ENCODE peak calls at places on chromosomes 12 and 14, in four cellular contexts. B, H, F and M are unnamed samples.

GRCh38 chr14:34374998-34375740 is 86.9 kb downstream of the SPTSSA start:
- DNase-seq in B (no peak), F (no peak), H (no peak), M (no peak)

GRCh38 chr14:72965249-72965648 is 39.0 kb downstream of the DCAF4 start:
- DNase-seq in H (peak), B (no peak), F (peak), M (no peak)

GRCh38 chr14:91354979-91355685 is 62.5 kb downstream of the CCDC88C start:
- DNase-seq in F (peak), B (no peak), H (no peak), M (no peak)

GRCh38 chr14:77151245-77151644 is 9.7 kb upstream of the ZDHHC22 start:
- DNase-seq in F (peak), H (peak), B (no peak), M (no peak)

GRCh38 chr14:102215071-102215470 is 75.4 kb downstream of the WDR20 start:
- DNase-seq in B (no peak), H (no peak), F (no peak), M (no peak)

GRCh38 chr12:113092478-113093408 is 36.2 kb downstream of the DTX1 start:
- DNase-seq in H (peak), B (no peak), F (peak), M (no peak)

GRCh38 chr14:69261761-69262331 is 1.9 kb downstream of the GALNT16 start:
- DNase-seq in B (no peak), H (peak), F (no peak), M (no peak)

GRCh38 chr14:57259672-57260071 is 9.0 kb downstream of the EXOC5 start:
- DNase-seq in H (no peak), B (no peak), F (no peak), M (no peak)

GRCh38 chr12:13799574-13799973 is 181.8 kb downstream of the GRIN2B start:
- DNase-seq in B (no peak), H (no peak), F (no peak), M (no peak)

GRCh38 chr12:122135437-122136031 is 38.5 kb downstream of the IL31 start:
- DNase-seq in F (no peak), B (no peak), H (no peak), M (no peak)

GRCh38 chr14:77023001-77023996 is 5.2 kb downstream of the IRF2BPL start:
- DNase-seq in B (no peak), H (peak), F (no peak), M (no peak)

GRCh38 chr12:34108405-34108803 is 86.1 kb downstream of the ALG10 start:
- DNase-seq in B (no peak), H (no peak), F (no peak), M (no peak)

GRCh38 chr14:58270628-58271027 is 26.0 kb downstream of the PSMA3 start:
- DNase-seq in H (no peak), F (no peak), B (no peak), M (no peak)

GRCh38 chr14:100888789-100889315 is 14.7 kb downstream of the RTL1 start:
- DNase-seq in F (no peak), B (no peak), H (no peak), M (no peak)

GRCh38 chr12:121110211-121110940 is 22.3 kb upstream of the P2RX7 start:
- DNase-seq in F (peak), H (peak), B (peak), M (peak)

GRCh38 chr12:131946757-131947156 is 3.0 kb upstream of the EP400 start:
- DNase-seq in B (no peak), F (no peak), H (no peak), M (no peak)

GRCh38 chr12:27861428-27862167 is 81.6 kb upstream of the MANSC4 start:
- DNase-seq in H (no peak), F (no peak), B (peak), M (no peak)

GRCh38 chr14:49653508-49653907 is 18.5 kb upstream of the DNAAF2 start:
- DNase-seq in B (no peak), F (no peak), H (no peak), M (no peak)

GRCh38 chr14:68986926-68987652 is 8.0 kb upstream of the ACTN1 start:
- DNase-seq in F (no peak), B (no peak), H (no peak), M (no peak)

GRCh38 chr12:64180951-64181350 is 41.1 kb downstream of the KICS2 start:
- DNase-seq in F (no peak), H (peak), B (no peak), M (no peak)

GRCh38 chr14:70239802-70240201 is 51.1 kb upstream of the SLC8A3 start:
- DNase-seq in F (no peak), H (no peak), B (peak), M (no peak)

GRCh38 chr12:126545411-126545810 is 1480.2 kb downstream of the AACS start:
- DNase-seq in F (no peak), B (no peak), H (peak), M (no peak)

GRCh38 chr14:67487937-67488893 is at the start of gene TMEM229B:
- DNase-seq in H (no peak), B (peak), F (no peak), M (peak)

GRCh38 chr12:50505945-50506344 is 1.2 kb downstream of the DIP2B start:
- DNase-seq in B (no peak), H (no peak), F (no peak), M (peak)

GRCh38 chr12:46926536-46926935 is 100.7 kb upstream of the SLC38A4 start:
- DNase-seq in F (no peak), B (no peak), H (no peak), M (no peak)

GRCh38 chr14:26622611-26623010 is 24.8 kb upstream of the NOVA1 start:
- DNase-seq in B (no peak), F (no peak), H (no peak), M (no peak)

GRCh38 chr12:47651368-47652254 is 54.2 kb downstream of the RPAP3 start:
- DNase-seq in H (peak), B (peak), F (no peak), M (peak)

GRCh38 chr14:64696355-64696844 is 7.8 kb upstream of the PLEKHG3 start:
- DNase-seq in F (no peak), H (no peak), B (no peak), M (no peak)

GRCh38 chr14:72928872-72929271 is 2.6 kb downstream of the DCAF4 start:
- DNase-seq in B (no peak), F (no peak), H (no peak), M (no peak)

GRCh38 chr12:95796982-95797289 is 6.4 kb upstream of the NTN4 start:
- DNase-seq in F (no peak), H (peak), B (no peak), M (no peak)

GRCh38 chr14:92687681-92688433 is 60.6 kb downstream of the LGMN start:
- DNase-seq in F (no peak), H (no peak), B (no peak), M (no peak)

GRCh38 chr12:53205747-53206146 is 1.3 kb downstream of the ITGB7 start:
- DNase-seq in H (no peak), F (no peak), B (peak), M (peak)

GRCh38 chr12:34402228-34402898 is 380.1 kb downstream of the ALG10 start:
- DNase-seq in B (no peak), H (no peak), F (peak), M (no peak)

GRCh38 chr12:21219206-21219605 is 88.2 kb downstream of the SLCO1B1 start:
- DNase-seq in B (no peak), H (no peak), F (no peak), M (no peak)

GRCh38 chr12:29428630-29429029 is 47.7 kb upstream of the ERGIC2 start:
- DNase-seq in B (peak), F (no peak), H (peak), M (peak)

GRCh38 chr12:92059976-92060375 is 85.7 kb downstream of the BTG1 start:
- DNase-seq in F (no peak), B (no peak), H (no peak), M (no peak)

GRCh38 chr14:64770751-64771150 is 66.5 kb downstream of the PLEKHG3 start:
- DNase-seq in H (no peak), B (no peak), F (no peak), M (no peak)

DNA sequence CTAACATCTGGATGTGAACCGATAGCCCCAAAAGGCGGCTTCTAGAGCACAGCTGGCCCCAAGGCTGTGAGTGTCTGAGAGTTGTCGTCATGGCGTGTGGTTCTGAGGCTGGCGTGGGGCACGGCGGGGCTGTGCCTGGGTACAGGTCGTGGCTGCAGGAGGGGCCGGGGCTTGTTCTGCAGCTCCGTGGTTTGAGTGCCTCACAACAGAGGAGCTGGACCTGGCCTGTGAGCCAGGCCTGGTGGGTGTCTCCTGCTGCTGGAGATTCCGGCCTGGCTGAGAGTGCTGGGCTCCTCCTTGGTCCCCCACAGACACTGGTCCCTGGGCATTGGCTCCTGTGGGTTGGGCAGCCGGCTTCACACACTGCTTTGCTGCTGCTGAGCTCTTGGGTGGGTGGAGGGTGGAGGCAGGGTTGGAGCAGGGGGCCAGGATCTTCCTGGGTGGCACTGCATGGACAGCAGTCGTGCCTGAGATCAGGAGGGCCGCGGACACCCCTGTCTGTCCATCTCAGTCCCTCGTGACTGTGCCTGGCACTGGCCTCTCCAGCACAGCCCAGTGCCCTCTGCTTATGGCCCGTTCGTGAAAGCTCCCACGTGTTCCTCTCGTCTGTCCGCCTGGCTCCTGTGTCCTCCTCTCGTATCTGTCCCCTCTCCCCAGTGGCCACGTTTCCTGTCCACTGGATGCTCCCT is 31.8 kb upstream of the TEX22 start:
- DNase-seq in F (no peak), B (no peak), H (no peak), M (no peak)
- TF ChIP-seq REST in F (no peak), B (no peak), H (no peak), M (no peak)

DNA sequence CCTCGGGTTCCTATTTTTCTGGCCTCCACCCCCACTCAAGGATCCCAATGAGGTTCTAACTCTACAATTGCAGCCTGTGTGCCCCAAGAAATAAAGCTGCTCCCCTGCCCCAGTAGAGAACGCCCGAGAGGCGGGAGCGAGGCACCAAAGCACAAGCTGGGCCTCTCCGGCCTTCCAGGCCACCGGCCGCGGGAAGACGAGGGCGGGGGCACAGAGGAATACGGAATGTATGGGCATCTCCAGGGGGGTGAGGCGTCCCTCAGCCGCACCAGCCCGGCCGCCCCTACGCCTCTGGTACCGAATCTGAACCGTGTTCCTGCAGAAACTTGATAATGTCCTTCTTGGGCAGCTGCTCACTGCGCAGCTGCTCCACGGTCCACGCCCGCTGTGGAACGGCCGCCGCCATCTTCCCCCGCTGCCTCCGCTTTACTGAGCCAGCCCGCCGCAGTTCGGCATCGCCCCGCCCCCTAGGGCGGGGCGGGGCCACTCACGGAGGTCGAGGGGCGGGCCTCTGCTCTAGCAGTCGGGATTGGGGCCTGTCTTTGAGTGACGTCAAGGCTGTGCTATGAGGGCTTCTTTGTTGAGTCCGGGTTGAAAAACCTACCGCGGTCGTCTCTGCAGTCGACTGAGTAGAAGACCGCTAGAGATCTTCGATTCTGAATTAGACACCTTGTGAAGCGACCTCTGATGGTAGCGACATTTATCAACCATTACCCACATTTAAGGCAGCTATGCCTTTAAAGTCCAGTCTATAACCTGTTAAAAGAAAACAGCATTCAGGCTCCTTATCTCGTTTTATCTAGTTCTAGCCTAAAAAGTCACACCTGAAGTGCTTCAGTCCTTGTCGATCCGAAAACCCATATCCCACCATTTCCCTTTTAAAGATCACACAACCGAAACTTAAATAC is at the start of gene FKBP3:
- DNase-seq in F (peak), B (peak), H (peak), M (peak)
- TF ChIP-seq REST in F (no peak), B (no peak), H (no peak), M (peak)

DNA sequence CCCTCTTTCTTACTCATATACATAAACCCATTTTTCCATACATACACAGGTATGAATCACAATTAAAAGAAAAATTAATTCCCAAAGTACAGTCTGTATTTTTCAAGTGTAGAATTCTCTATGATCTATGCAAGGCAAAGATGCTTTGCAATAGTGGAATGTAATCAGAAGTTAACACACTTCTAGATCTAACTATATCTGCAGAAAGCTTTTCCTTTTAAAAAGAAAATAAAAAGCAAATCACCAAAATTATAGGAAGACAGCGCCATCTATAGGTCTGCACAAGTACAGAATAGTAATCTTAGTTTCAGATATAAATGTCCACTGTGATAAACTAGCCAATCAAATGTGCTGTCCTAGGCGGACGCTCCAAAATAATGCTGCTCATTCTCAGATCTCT is 22.0 kb downstream of the SLC25A21 start:
- DNase-seq in H (peak), F (no peak), B (no peak), M (no peak)
- TF ChIP-seq REST in H (no peak), F (no peak), B (no peak), M (no peak)

GRCh38 chr12:111598637-111599458 is at the start of gene ATXN2:
- DNase-seq in H (no peak), B (no peak), F (peak), M (peak)

GRCh38 chr12:111597731-111598636 is 1.1 kb downstream of the ATXN2 start:
- DNase-seq in B (no peak), F (peak), H (peak), M (peak)

GRCh38 chr12:111602348-111602747 is 3.2 kb upstream of the ATXN2 start:
- DNase-seq in B (no peak), F (no peak), H (no peak), M (no peak)

GRCh38 chr12:111599459-111600295 is 562 bp upstream of the ATXN2 start:
- DNase-seq in H (peak), F (peak), B (peak), M (peak)

GRCh38 chr12:111600296-111600562 is 1.1 kb upstream of the ATXN2 start:
- DNase-seq in F (no peak), B (no peak), H (no peak), M (no peak)
- TF ChIP-seq REST in F (no peak), B (no peak), H (no peak), M (no peak)

GRCh38 chr12:60035835-60036234 is 440.0 kb downstream of the SLC16A7 start:
- DNase-seq in F (no peak), H (no peak), B (no peak), M (no peak)
- TF ChIP-seq REST in F (no peak), H (no peak), B (no peak), M (no peak)

GRCh38 chr14:22919601-22919921 is 612 bp upstream of the RBM23 start:
- DNase-seq in H (no peak), F (no peak), B (no peak), M (no peak)
- TF ChIP-seq REST in H (no peak), F (no peak), B (no peak), M (no peak)

GRCh38 chr12:575948-576612 is 87.2 kb downstream of the NINJ2 start:
- DNase-seq in F (peak), B (peak), H (peak), M (peak)
- TF ChIP-seq REST in F (peak), B (no peak), H (no peak), M (peak)

GRCh38 chr12:74539765-74540526 is 2.3 kb downstream of the ATXN7L3B start:
- DNase-seq in B (no peak), H (no peak), F (peak), M (no peak)

GRCh38 chr12:74537126-74537706 is 419 bp upstream of the ATXN7L3B start:
- DNase-seq in F (peak), B (peak), H (peak), M (peak)

GRCh38 chr12:74539261-74539660 is 1.6 kb downstream of the ATXN7L3B start:
- DNase-seq in H (no peak), F (peak), B (no peak), M (no peak)

GRCh38 chr12:74538491-74539258 is 1.0 kb downstream of the ATXN7L3B start:
- DNase-seq in F (peak), B (no peak), H (peak), M (peak)

GRCh38 chr12:74537707-74538385 is at the start of gene ATXN7L3B:
- DNase-seq in B (peak), H (peak), F (peak), M (peak)
- TF ChIP-seq REST in B (no peak), H (peak), F (peak), M (no peak)

GRCh38 chr12:6778571-6779550 is 6.5 kb downstream of the LAG3 start:
- DNase-seq in B (peak), H (peak), F (peak), M (peak)
- TF ChIP-seq REST in B (no peak), H (no peak), F (no peak), M (peak)